ENCODE peak calls at places on chromosomes 13 and 19, in six cellular contexts. H, I, Q, X, Z and A are unnamed samples.

GRCh38 chr13:99150575-99151370 is 49.9 kb upstream of the UBAC2 start:
- DNase-seq in I (no peak), H (no peak), Q (no peak), X (peak; percentile 85), Z (no peak), A (peak; percentile 85)

GRCh38 chr19:58477130-58477529 is 978 bp downstream of the ZNF446 start:
- DNase-seq in Z (no peak), I (no peak), X (no peak), Q (no peak), H (no peak), A (no peak)

GRCh38 chr19:2722541-2723344 is 1.6 kb upstream of the DIRAS1 start:
- DNase-seq in I (no peak), X (peak; percentile 82), H (peak; percentile 74), Q (no peak), Z (no peak), A (peak; percentile 76)

GRCh38 chr13:32695602-32696250 is 109.5 kb downstream of the PDS5B start:
- DNase-seq in Z (no peak), X (peak; percentile 3), Q (no peak), H (no peak), I (no peak), A (no peak)

GRCh38 chr19:14054721-14055120 is 7.2 kb downstream of the PALM3 start:
- DNase-seq in H (no peak), I (no peak), X (no peak), Q (no peak), Z (no peak), A (no peak)

GRCh38 chr19:14507704-14508246 is 10.4 kb downstream of the DNAJB1 start:
- DNase-seq in Q (no peak), H (no peak), X (peak; percentile 47), Z (no peak), I (no peak), A (peak; percentile 55)

GRCh38 chr13:101416181-101417042 is at the start of gene NALCN:
- DNase-seq in H (peak; percentile 39), X (peak; percentile 24), Q (no peak), I (no peak), Z (peak; percentile 71), A (peak; percentile 36)

GRCh38 chr19:1252818-1253513 is 4.6 kb downstream of the MIDN start:
- DNase-seq in Q (peak; percentile 88), I (no peak), X (peak; percentile 99), H (peak; percentile 91), Z (no peak), A (peak; percentile 99)

GRCh38 chr13:45811891-45812583 is 39.5 kb downstream of the SIAH3 start:
- DNase-seq in H (no peak), I (no peak), Q (no peak), X (no peak), Z (no peak), A (no peak)

GRCh38 chr13:93672996-93673395 is 446.4 kb downstream of the GPC6 start:
- DNase-seq in X (no peak), Q (no peak), I (no peak), Z (no peak), H (no peak), A (no peak)

GRCh38 chr13:36377822-36378480 is 31.8 kb upstream of the SPART start:
- DNase-seq in X (peak; percentile 77), Z (no peak), I (no peak), Q (no peak), H (no peak), A (peak; percentile 26)

GRCh38 chr13:20989883-20990282 is 71.5 kb downstream of the LATS2 start:
- DNase-seq in H (no peak), I (no peak), X (no peak), Z (no peak), Q (no peak), A (no peak)

GRCh38 chr13:98909016-98909415 is 68.8 kb downstream of the DOCK9 start:
- DNase-seq in I (no peak), X (no peak), Z (no peak), Q (no peak), H (no peak), A (peak; percentile 75)

GRCh38 chr13:100825551-100825950 is 151.0 kb upstream of the TMTC4 start:
- DNase-seq in Q (no peak), H (no peak), Z (no peak), I (no peak), X (peak; percentile 10), A (no peak)

GRCh38 chr19:1789282-1790020 is 22.6 kb downstream of the ATP8B3 start:
- DNase-seq in H (no peak), I (no peak), X (no peak), Z (no peak), Q (no peak), A (no peak)

GRCh38 chr13:105462981-105463380 is 1072.5 kb downstream of the EFNB2 start:
- DNase-seq in Z (no peak), X (no peak), I (no peak), Q (no peak), H (no peak), A (no peak)

GRCh38 chr13:86174632-86175031 is 375.4 kb upstream of the SLITRK6 start:
- DNase-seq in X (no peak), H (no peak), Z (no peak), I (no peak), Q (no peak), A (no peak)
- TF ChIP-seq CTCF in X (no peak), H (no peak), Z (peak; percentile 20), I (no peak), Q (no peak), A (no peak)

GRCh38 chr19:7915250-7916136 is 863 bp downstream of the TGFBR3L start:
- DNase-seq in Q (no peak), X (no peak), I (no peak), Z (no peak), H (no peak), A (no peak)
- H3K4me3 ChIP-seq in Q (no peak overlapping the region), X (peak overlapping the region; percentile 52), I (no peak overlapping the region), Z (peak overlapping the region; percentile 59), H (peak overlapping the region; percentile 23), A (peak overlapping the region; percentile 17)

GRCh38 chr13:29924951-29925350 is 74.5 kb upstream of the UBL3 start:
- DNase-seq in I (no peak), H (no peak), Q (no peak), X (no peak), Z (no peak), A (no peak)

GRCh38 chr13:29923554-29924481 is 73.4 kb upstream of the UBL3 start:
- DNase-seq in X (peak; percentile 93), I (no peak), Q (peak; percentile 90), H (peak; percentile 34), Z (peak; percentile 58), A (peak; percentile 99)

GRCh38 chr13:29925457-29925856 is 75.0 kb upstream of the UBL3 start:
- DNase-seq in Q (peak; percentile 84), X (peak; percentile 86), H (peak; percentile 30), I (no peak), Z (no peak), A (peak; percentile 97)

GRCh38 chr13:29922896-29923295 is 72.5 kb upstream of the UBL3 start:
- DNase-seq in Q (no peak), I (no peak), H (no peak), Z (no peak), X (peak; percentile 22), A (peak; percentile 62)

DNA sequence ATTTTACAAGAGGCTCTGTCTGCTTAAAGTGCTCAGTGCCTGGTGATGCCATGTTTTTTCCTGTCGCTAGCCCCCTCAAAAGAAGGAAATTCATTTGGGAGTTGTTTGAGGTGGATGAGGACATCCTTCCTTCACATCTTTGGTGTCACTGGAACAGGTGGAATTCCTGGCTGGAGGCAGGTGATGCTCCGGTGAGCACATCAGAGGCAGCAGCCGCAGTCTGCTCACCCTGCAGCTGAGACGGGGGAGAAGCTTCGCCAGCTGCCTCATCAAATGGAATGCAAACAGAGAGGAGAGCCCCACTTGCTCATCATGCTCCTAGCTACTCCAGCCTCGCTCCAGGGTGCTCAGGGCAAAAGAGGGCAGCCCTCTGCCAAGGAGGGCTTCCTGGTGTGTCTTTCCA is 74.1 kb upstream of the UBL3 start:
- DNase-seq in X (peak; percentile 63), I (no peak), Q (no peak), H (no peak), Z (no peak), A (peak; percentile 69)
- TF ChIP-seq CTCF in X (no peak), I (no peak), Q (no peak), H (no peak), Z (no peak), A (no peak)

GRCh38 chr19:44782729-44783128 is 5.0 kb downstream of the CBLC start:
- DNase-seq in Z (no peak), Q (no peak), H (no peak), X (no peak), I (no peak), A (no peak)
- H3K4me3 ChIP-seq in Z (no peak overlapping the region), Q (no peak overlapping the region), H (no peak overlapping the region), X (no peak overlapping the region), I (no peak overlapping the region), A (no peak overlapping the region)

GRCh38 chr19:35592226-35592625 is 6.3 kb downstream of the PMIS2 start:
- DNase-seq in I (no peak), Z (peak; percentile 76), X (peak; percentile 42), H (no peak), Q (peak; percentile 19), A (peak; percentile 70)
- TF ChIP-seq CTCF in I (peak; percentile 70), Z (peak; percentile 73), X (peak; percentile 56), H (peak; percentile 40), Q (no peak), A (peak; percentile 56)